ENCODE peak calls at places on chromosomes 16 and 17, in nine cellular contexts. B is fibroblast of villous mesenchyme, A is osteocyte, E is kidney glomerular epithelial cell, J is HL-60, T is Ammon's horn, U is Kasumi-1, P is pulmonary artery endothelial cell, Q is GM04504. R is an unnamed sample.
A peak's percentile ranks its signal among the peaks of the same experiment; 100 is the strongest.

GRCh38 chr16:10888320-10888937 is 11.4 kb downstream of the CIITA start:
- DNase-seq in B (no peak), A (no peak), E (no peak), J (no peak), T (no peak), U (no peak), P (no peak), Q (no peak), R (no peak)

GRCh38 chr17:17119533-17119932 is 77.3 kb downstream of the MPRIP start:
- DNase-seq in B (peak; percentile 39), A (no peak), E (peak; percentile 5), J (no peak), T (no peak), U (peak; percentile 17), P (no peak), Q (no peak), R (no peak)

GRCh38 chr17:8142158-8142886 is 9.9 kb downstream of the PER1 start:
- DNase-seq in B (no peak), A (no peak), E (no peak), J (no peak), T (no peak), U (no peak), P (no peak), Q (no peak), R (no peak)

GRCh38 chr16:72073831-72074230 is 10.8 kb downstream of the HPR start:
- DNase-seq in B (no peak), A (no peak), E (no peak), J (no peak), T (peak; percentile 70), U (no peak), P (no peak), Q (no peak), R (no peak)

GRCh38 chr17:60396412-60396811 is 4.5 kb upstream of the USP32 start:
- DNase-seq in B (no peak), A (no peak), E (no peak), J (no peak), T (no peak), U (no peak), P (no peak), Q (no peak), R (no peak)

GRCh38 chr17:10646393-10646990 is 10.6 kb downstream of the MYH3 start:
- DNase-seq in B (peak; percentile 75), A (no peak), E (peak; percentile 53), J (peak; percentile 11), T (peak; percentile 83), U (peak; percentile 41), P (peak; percentile 24), Q (peak; percentile 53), R (peak; percentile 28)

GRCh38 chr17:55201609-55201932 is 63.2 kb upstream of the HLF start:
- DNase-seq in B (no peak), A (no peak), E (no peak), J (no peak), T (no peak), U (no peak), P (no peak), Q (no peak), R (no peak)

GRCh38 chr17:17053446-17054379 is 11.5 kb downstream of the MPRIP start:
- DNase-seq in B (no peak), A (no peak), E (no peak), J (no peak), T (no peak), U (no peak), P (no peak), Q (no peak), R (no peak)

GRCh38 chr16:13471036-13471435 is 448.9 kb upstream of the ERCC4 start:
- DNase-seq in B (no peak), A (no peak), E (no peak), J (no peak), T (no peak), U (no peak), P (no peak), Q (no peak), R (no peak)

GRCh38 chr16:25126820-25127232 is 15.3 kb downstream of the LCMT1 start:
- DNase-seq in B (peak; percentile 81), A (no peak), E (peak; percentile 74), J (no peak), T (no peak), U (peak; percentile 32), P (peak; percentile 22), Q (peak; percentile 56), R (no peak)

GRCh38 chr17:752620-753219 is 656 bp upstream of the GEMIN4 start:
- DNase-seq in B (peak; percentile 69), A (no peak), E (no peak), J (no peak), T (peak; percentile 43), U (no peak), P (peak; percentile 37), Q (peak; percentile 32), R (no peak)

GRCh38 chr17:14304876-14305636 is 4.2 kb downstream of the HS3ST3B1 start:
- DNase-seq in B (no peak), A (peak; percentile 62), E (no peak), J (no peak), T (no peak), U (no peak), P (no peak), Q (no peak), R (no peak)

GRCh38 chr17:7380855-7381683 is at the start of gene TNK1:
- DNase-seq in B (no peak), A (no peak), E (no peak), J (no peak), T (no peak), U (no peak), P (no peak), Q (no peak), R (no peak)

GRCh38 chr16:83272843-83273242 is 534.9 kb upstream of the HSBP1 start:
- DNase-seq in B (no peak), A (no peak), E (no peak), J (no peak), T (peak; percentile 79), U (no peak), P (no peak), Q (no peak), R (no peak)

GRCh38 chr16:1167276-1168107 is 14.6 kb downstream of the CACNA1H start:
- DNase-seq in B (no peak), A (no peak), E (no peak), J (no peak), T (peak; percentile 87), U (no peak), P (no peak), Q (no peak), R (no peak)